ENCODE peak calls at places on chromosome 2, in ten cellular contexts. W, U, N, D, B, I, C, L, Q and S are unnamed samples.

GRCh38 chr2:55620123-55620779 is 2.8 kb upstream of the PPP4R3B start:
- DNase-seq in L (no peak), D (no peak), Q (no peak), I (no peak), W (no peak), B (no peak), N (peak; percentile 14), C (no peak), U (no peak), S (no peak)

GRCh38 chr2:21220930-21221329 is 97.2 kb downstream of the TDRD15 start:
- DNase-seq in D (no peak), U (no peak), B (no peak), L (no peak), C (no peak), I (no peak), Q (peak; percentile 51), W (no peak), N (no peak), S (no peak)

GRCh38 chr2:121236101-121236640 is 48.8 kb downstream of the TFCP2L1 start:
- DNase-seq in Q (no peak), N (no peak), U (no peak), C (no peak), W (no peak), L (no peak), B (no peak), I (no peak), D (no peak), S (no peak)

GRCh38 chr2:84963323-84963691 is 7.7 kb upstream of the KCMF1 start:
- DNase-seq in L (no peak), W (no peak), I (no peak), B (no peak), C (no peak), U (no peak), Q (no peak), N (no peak), D (no peak), S (no peak)

GRCh38 chr2:143759455-143759854 is 630.2 kb downstream of the ARHGAP15 start:
- DNase-seq in I (no peak), B (no peak), W (no peak), C (no peak), L (peak; percentile 49), D (no peak), Q (no peak), U (no peak), N (no peak), S (no peak)

GRCh38 chr2:172248381-172249173 is 145.9 kb upstream of the DLX2 start:
- DNase-seq in B (no peak), W (no peak), I (no peak), C (no peak), Q (peak; percentile 59), N (peak; percentile 63), D (no peak), U (no peak), L (no peak), S (no peak)

GRCh38 chr2:134823832-134824231 is 14.6 kb upstream of the ACMSD start:
- DNase-seq in L (no peak), I (no peak), U (no peak), C (no peak), N (no peak), W (no peak), B (no peak), D (no peak), Q (no peak), S (no peak)

GRCh38 chr2:35538796-35539195 is 816.8 kb upstream of the CRIM1 start:
- DNase-seq in C (no peak), N (no peak), U (no peak), D (no peak), W (no peak), L (no peak), Q (no peak), B (no peak), I (no peak), S (no peak)

GRCh38 chr2:240305369-240305962 is 130.0 kb upstream of the GPC1 start:
- DNase-seq in U (no peak), N (no peak), D (no peak), W (no peak), Q (no peak), L (no peak), B (no peak), C (no peak), I (no peak), S (no peak)

GRCh38 chr2:217980591-217980990 is 22.2 kb downstream of the TNS1 start:
- DNase-seq in L (no peak), Q (no peak), I (no peak), C (no peak), U (no peak), D (no peak), B (no peak), N (no peak), W (no peak), S (no peak)

GRCh38 chr2:61469424-61470121 is 1.3 kb downstream of the USP34 start:
- DNase-seq in L (no peak), Q (peak; percentile 58), B (no peak), U (no peak), N (peak; percentile 21), W (no peak), C (no peak), I (no peak), D (no peak), S (no peak)

GRCh38 chr2:240602266-240603050 is 15.9 kb downstream of the CAPN10 start:
- DNase-seq in L (no peak), U (no peak), W (peak; percentile 39), C (peak; percentile 11), D (no peak), I (no peak), Q (no peak), N (no peak), B (no peak), S (no peak)

GRCh38 chr2:23073681-23074080 is 311.3 kb upstream of the KLHL29 start:
- DNase-seq in C (no peak), D (no peak), U (no peak), Q (no peak), L (no peak), B (no peak), W (no peak), N (no peak), I (no peak), S (no peak)

GRCh38 chr2:142310530-142310929 is 179.7 kb upstream of the LRP1B start:
- DNase-seq in U (no peak), Q (no peak), D (no peak), L (no peak), W (no peak), I (no peak), N (no peak), C (no peak), B (no peak), S (no peak)
- TF ChIP-seq POLR2A in U (no peak), Q (no peak), D (no peak), L (no peak), W (no peak), I (no peak), N (no peak), C (no peak), B (no peak), S (no peak)

GRCh38 chr2:727071-727470 is 49.9 kb upstream of the TMEM18 start:
- DNase-seq in N (no peak), W (no peak), C (no peak), Q (no peak), U (no peak), L (no peak), D (no peak), B (no peak), I (no peak), S (no peak)
- H3K4me3 ChIP-seq in N (no peak overlapping the region), W (no peak overlapping the region), C (no peak overlapping the region), Q (no peak overlapping the region), U (no peak overlapping the region), L (no peak overlapping the region), D (no peak overlapping the region), B (no peak overlapping the region), I (no peak overlapping the region), S (no peak overlapping the region)

GRCh38 chr2:10035633-10036032 is 7.7 kb upstream of the KLF11 start:
- DNase-seq in I (no peak), L (no peak), N (no peak), U (no peak), Q (no peak), B (no peak), W (no peak), D (no peak), C (no peak), S (no peak)

GRCh38 chr2:10036095-10036879 is 7.1 kb upstream of the KLF11 start:
- DNase-seq in N (peak; percentile 63), U (peak; percentile 89), D (no peak), C (peak; percentile 70), Q (peak; percentile 80), W (no peak), I (no peak), B (no peak), L (no peak), S (peak; percentile 87)

GRCh38 chr2:10033251-10034006 is 9.9 kb upstream of the KLF11 start:
- DNase-seq in U (no peak), N (no peak), W (no peak), D (no peak), C (no peak), Q (no peak), L (no peak), I (no peak), B (no peak), S (no peak)

GRCh38 chr2:10034333-10035052 is 8.9 kb upstream of the KLF11 start:
- DNase-seq in N (no peak), I (no peak), B (no peak), L (no peak), U (no peak), W (no peak), Q (no peak), D (no peak), C (no peak), S (no peak)

DNA sequence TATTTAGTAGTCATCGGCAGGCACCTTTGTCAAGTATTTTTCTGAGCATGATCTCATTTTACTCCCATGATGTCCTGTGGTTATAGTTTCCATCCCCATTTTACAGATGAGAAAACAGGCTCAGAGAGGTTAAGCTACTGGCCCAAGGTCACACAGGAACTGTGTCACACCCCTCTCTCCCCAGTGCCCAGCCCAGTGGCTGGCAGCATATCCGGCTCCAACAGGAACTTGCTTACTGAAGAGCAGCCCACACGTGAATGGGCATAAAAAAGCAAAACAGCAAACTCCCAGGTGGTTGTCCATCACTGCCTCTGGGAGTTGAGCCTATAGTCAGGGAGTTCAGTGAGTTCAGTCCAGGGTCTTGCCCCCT is 8.3 kb upstream of the KLF11 start:
- DNase-seq in C (no peak), N (no peak), U (no peak), D (no peak), Q (no peak), W (no peak), I (no peak), L (no peak), B (no peak), S (no peak)
- H3K4me1 ChIP-seq in C (no peaks in the 10 kb centered on the region), N (peaks cover 9% of the 10 kb centered on the region), U (peaks cover 34% of the 10 kb centered on the region), D (peaks cover 15% of the 10 kb centered on the region), Q (peaks cover 24% of the 10 kb centered on the region), W (peaks cover 4% of the 10 kb centered on the region), I (peaks cover 14% of the 10 kb centered on the region), L (peaks cover 2% of the 10 kb centered on the region), B (peaks cover 2% of the 10 kb centered on the region), S (peaks cover 21% of the 10 kb centered on the region)

DNA sequence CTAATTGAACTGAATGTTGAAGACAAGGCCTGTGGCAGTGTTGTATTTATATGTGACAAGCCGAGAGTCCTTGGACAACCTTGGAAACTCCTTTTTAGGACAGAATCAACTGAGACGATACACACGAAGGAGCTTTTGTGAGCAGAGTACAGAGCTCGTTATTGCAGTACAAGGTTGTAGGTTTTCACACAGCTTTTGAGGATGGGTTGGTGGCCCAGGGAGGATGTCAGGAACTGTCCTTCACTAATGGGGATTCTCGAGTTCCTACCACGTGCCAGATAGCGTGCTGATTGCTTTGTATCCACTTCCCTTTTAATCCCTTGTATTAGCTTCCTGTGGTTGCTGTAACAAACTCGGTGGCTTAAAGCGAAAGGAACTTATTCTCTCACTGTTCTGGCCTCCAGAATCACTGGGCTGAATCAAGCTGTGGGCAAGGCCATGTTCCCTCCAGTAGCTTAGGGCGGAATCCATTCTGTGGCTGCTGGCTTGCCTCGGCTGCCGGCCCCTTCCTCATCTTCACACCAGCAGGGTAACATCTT is 20.2 kb downstream of the INPP4A start:
- DNase-seq in B (no peak), D (no peak), Q (peak; percentile 28), I (no peak), N (no peak), C (no peak), L (no peak), W (no peak), U (no peak), S (no peak)
- TF ChIP-seq POLR2A in B (no peak), D (no peak), Q (no peak), I (no peak), N (no peak), C (no peak), L (no peak), W (no peak), U (no peak), S (no peak)